ENCODE peak calls at places on chromosomes 16 and 17, in eight cellular contexts. O, T, W, X, Y, Z, J and I are unnamed samples.

GRCh38 chr16:3737181-3737580 is 19.9 kb upstream of the TRAP1 start:
- DNase-seq in J (no peak), Z (no peak), X (no peak), W (no peak), T (no peak), O (no peak), Y (no peak), I (no peak)

GRCh38 chr17:42180922-42181850 is at the start of gene KCNH4:
- DNase-seq in T (peak; percentile 33), J (peak; percentile 82), Z (peak; percentile 90), W (peak; percentile 88), O (peak; percentile 92), X (peak; percentile 79), Y (no peak), I (peak; percentile 21)

GRCh38 chr17:41424111-41424635 is at the start of gene KRT37:
- DNase-seq in Z (no peak), Y (no peak), X (no peak), T (no peak), W (no peak), J (no peak), O (no peak), I (no peak)

GRCh38 chr17:77778636-77779524 is 179.6 kb upstream of the TNRC6C start:
- DNase-seq in X (peak; percentile 44), W (no peak), J (peak; percentile 71), T (peak; percentile 68), O (peak; percentile 35), Y (no peak), Z (peak; percentile 92), I (no peak)

GRCh38 chr16:81752225-81752875 is 26.7 kb upstream of the PLCG2 start:
- DNase-seq in J (peak; percentile 63), O (no peak), Y (no peak), X (peak; percentile 73), W (peak; percentile 11), Z (peak; percentile 85), T (no peak), I (no peak)

GRCh38 chr17:50071692-50072091 is 15.8 kb downstream of the ITGA3 start:
- DNase-seq in O (no peak), Y (no peak), Z (no peak), X (no peak), T (no peak), W (no peak), J (no peak), I (no peak)

GRCh38 chr16:21599994-21600773 is 807 bp downstream of the METTL9 start:
- DNase-seq in Y (no peak), J (no peak), X (no peak), O (peak; percentile 27), T (no peak), Z (no peak), W (peak; percentile 39), I (no peak)

GRCh38 chr17:17171991-17172939 is 33.9 kb downstream of the PLD6 start:
- DNase-seq in J (peak; percentile 66), Y (no peak), T (no peak), O (no peak), Z (no peak), X (no peak), W (no peak), I (no peak)

GRCh38 chr17:29048440-29049360 is 5.8 kb downstream of the PIPOX start:
- DNase-seq in Y (no peak), Z (no peak), O (no peak), X (no peak), J (no peak), W (no peak), T (no peak), I (peak; percentile 63)

GRCh38 chr17:68302066-68302564 is 10.8 kb downstream of the ARSG start:
- DNase-seq in Y (no peak), O (no peak), Z (no peak), X (no peak), W (peak; percentile 26), T (no peak), J (no peak), I (no peak)

GRCh38 chr17:71828182-71828596 is 292.6 kb upstream of the SOX9 start:
- DNase-seq in Z (no peak), O (no peak), X (no peak), Y (no peak), T (no peak), W (peak; percentile 4), J (no peak), I (no peak)

GRCh38 chr17:22221344-22221743 is 529.0 kb downstream of the KCNJ18 start:
- DNase-seq in O (no peak), T (no peak), Z (no peak), Y (no peak), X (no peak), J (no peak), W (no peak), I (no peak)

DNA sequence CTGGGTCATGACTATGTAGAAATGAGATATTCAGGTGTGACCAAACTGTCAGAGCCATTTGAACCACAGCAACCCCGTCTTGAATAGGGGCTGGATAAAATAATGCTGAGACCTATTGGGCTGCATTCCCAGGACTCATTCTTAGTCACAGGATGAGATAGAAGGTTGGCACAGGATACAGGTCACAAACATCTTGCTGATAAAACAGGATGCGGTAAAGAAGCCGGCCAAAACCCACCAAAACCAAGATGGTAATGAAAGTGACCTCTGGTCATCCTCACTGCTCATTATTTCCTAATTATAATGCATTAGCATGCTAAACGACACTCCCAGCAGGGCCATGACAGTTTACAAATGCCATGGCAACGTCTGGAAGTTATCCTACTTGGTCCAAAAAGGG is 545.5 kb downstream of the TMEM114 start:
- DNase-seq in O (no peak), J (no peak), X (no peak), Y (no peak), Z (no peak), W (no peak), T (no peak), I (no peak)
- H3K4me3 ChIP-seq in O (no peak overlapping the region), J (no peak overlapping the region), X (no peak overlapping the region), Y (no peak overlapping the region), Z (no peak overlapping the region), W (no peak overlapping the region), T (no peak overlapping the region), I (no peak overlapping the region)

GRCh38 chr16:11581677-11582076 is 5.0 kb downstream of the LITAF start:
- DNase-seq in Y (no peak), X (no peak), O (no peak), W (no peak), Z (no peak), T (no peak), J (no peak), I (no peak)
- H3K4me3 ChIP-seq in Y (no peak overlapping the region), X (no peak overlapping the region), O (no peak overlapping the region), W (no peak overlapping the region), Z (no peak overlapping the region), T (no peak overlapping the region), J (no peak overlapping the region), I (no peak overlapping the region)

GRCh38 chr16:56684256-56684925 is 2.1 kb downstream of the MT1X start:
- DNase-seq in X (no peak), J (no peak), Y (no peak), W (no peak), O (no peak), T (no peak), Z (no peak), I (no peak)
- H3K4me3 ChIP-seq in X (peak overlapping the region; percentile 79), J (peak overlapping the region; percentile 80), Y (no peak overlapping the region), W (no peak overlapping the region), O (no peak overlapping the region), T (peak overlapping the region; percentile 85), Z (no peak overlapping the region), I (no peak overlapping the region)

DNA sequence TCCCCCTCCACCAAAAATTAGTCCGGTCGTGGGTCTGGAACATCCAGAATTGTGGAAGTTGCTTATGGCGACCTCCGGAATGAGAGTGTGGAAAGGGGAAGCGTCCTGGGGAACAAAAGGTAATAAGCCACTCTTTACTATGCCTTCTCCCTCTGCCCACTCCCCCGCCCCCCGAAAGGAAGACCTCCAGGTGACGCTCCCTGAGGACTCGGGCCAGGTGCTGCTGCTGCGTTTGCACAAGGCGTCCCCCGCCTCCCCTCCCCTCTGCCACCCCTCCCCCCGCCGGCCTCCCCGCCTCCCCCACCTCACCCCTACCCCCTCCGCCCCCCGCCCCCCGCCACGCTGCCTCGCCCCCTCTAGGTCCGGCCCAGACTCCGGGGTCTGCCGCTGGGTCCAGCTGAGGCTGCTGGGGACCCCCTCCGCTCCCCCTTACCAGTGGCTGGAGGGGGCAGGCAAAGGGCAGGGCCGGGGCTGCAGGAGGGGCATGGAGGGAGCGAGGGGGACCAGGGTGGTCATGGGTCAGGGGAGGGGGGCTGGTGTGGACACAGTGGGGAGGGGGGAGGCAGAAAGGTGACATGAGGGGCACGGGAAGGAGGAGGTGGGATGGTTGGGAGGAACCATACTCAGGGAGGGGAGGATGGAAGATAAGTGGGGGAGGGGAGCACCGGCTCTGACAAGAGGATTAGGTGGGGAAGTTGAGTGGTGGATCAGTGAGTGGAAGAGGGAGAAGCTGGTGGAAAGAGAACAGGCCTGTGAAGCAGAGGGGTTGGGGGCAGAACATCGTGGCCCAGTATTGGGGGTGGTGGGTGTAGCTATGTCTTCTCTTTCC is 23.5 kb downstream of the ALOX12B start:
- DNase-seq in X (no peak), W (no peak), T (no peak), O (no peak), Y (no peak), Z (peak; percentile 47), J (no peak), I (no peak)
- H3K4me3 ChIP-seq in X (peak overlapping the region; percentile 50), W (no peak overlapping the region), T (no peak overlapping the region), O (no peak overlapping the region), Y (no peak overlapping the region), Z (no peak overlapping the region), J (no peak overlapping the region), I (no peak overlapping the region)

DNA sequence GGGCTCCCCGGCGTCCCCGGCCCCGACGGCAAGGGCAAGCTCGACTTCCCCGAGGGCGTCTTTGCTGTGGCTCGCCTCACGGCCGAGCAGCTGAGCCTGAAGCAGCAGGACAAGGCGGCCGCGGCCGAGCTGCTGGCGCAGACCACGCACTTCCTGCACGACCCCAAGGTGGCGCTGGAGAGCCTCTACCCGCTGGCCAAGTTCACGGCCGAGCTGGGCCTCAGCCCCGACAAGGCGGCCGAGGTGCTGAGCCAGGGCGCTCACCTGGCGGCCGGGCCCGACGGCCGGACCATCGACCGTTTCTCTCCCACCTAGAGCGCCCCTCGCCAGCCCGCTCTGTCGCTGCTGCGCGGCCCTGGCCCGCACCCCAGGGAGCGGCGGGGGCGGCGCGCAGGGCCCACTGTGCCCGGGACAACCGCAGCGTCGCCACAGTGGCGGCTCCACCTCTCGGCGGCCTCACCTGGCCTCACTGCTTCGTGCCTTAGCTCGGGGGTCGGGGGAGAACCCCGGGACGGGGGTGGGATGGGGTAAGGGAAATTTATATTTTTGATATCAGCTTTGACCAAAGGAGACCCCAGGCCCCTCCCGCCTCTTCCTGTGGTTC is 3.7 kb downstream of the HIC1 start:
- DNase-seq in T (no peak), O (peak; percentile 80), Y (no peak), X (peak; percentile 89), W (peak; percentile 67), Z (peak; percentile 86), J (peak; percentile 85), I (no peak)
- H3K4me3 ChIP-seq in T (peak overlapping the region; percentile 48), O (no peak overlapping the region), Y (no peak overlapping the region), X (peak overlapping the region; percentile 65), W (no peak overlapping the region), Z (no peak overlapping the region), J (peak overlapping the region; percentile 84), I (peak overlapping the region; percentile 42)